ENCODE peak calls at places on chromosome X, in nine cellular contexts. R, N, K, P, Q, B, A, Z and E are unnamed samples.

GRCh38 chrX:53287493-53288138 is 6.2 kb upstream of the IQSEC2 start:
- DNase-seq in N (no peak), B (peak; percentile 45), Q (no peak), K (peak; percentile 75), R (no peak), Z (peak; percentile 37), P (peak; percentile 18), A (no peak), E (peak; percentile 77)

GRCh38 chrX:41449615-41450014 is 2.5 kb downstream of the NYX start:
- DNase-seq in A (no peak), Q (no peak), N (no peak), B (no peak), P (peak; percentile 59), Z (no peak), R (no peak), K (no peak), E (no peak)

GRCh38 chrX:139881130-139881529 is 51.7 kb downstream of the ATP11C start:
- DNase-seq in Q (no peak), R (no peak), K (no peak), P (no peak), N (no peak), B (no peak), Z (no peak), A (no peak), E (no peak)

GRCh38 chrX:13334491-13334890 is 14.6 kb upstream of the ATXN3L start:
- DNase-seq in R (no peak), N (no peak), A (no peak), P (no peak), Z (no peak), B (peak; percentile 53), K (no peak), Q (no peak), E (no peak)

GRCh38 chrX:28586891-28587635 is at the start of gene IL1RAPL1:
- DNase-seq in R (peak; percentile 42), B (no peak), A (no peak), P (no peak), N (no peak), K (no peak), Q (peak; percentile 5), Z (no peak), E (no peak)

GRCh38 chrX:17549005-17549685 is 174.1 kb downstream of the NHS start:
- DNase-seq in K (no peak), A (no peak), Q (no peak), B (no peak), N (no peak), P (no peak), R (peak; percentile 23), Z (no peak), E (no peak)

GRCh38 chrX:54076903-54077302 is 32.6 kb upstream of the PHF8 start:
- DNase-seq in P (no peak), Q (no peak), Z (no peak), N (no peak), R (no peak), B (peak; percentile 80), K (no peak), A (no peak), E (no peak)

GRCh38 chrX:23908219-23909003 is 605 bp downstream of the CXorf58 start:
- DNase-seq in P (peak; percentile 61), N (no peak), A (no peak), K (no peak), B (no peak), Q (no peak), R (no peak), Z (no peak), E (no peak)

GRCh38 chrX:140661657-140662056 is 47.9 kb upstream of the LINC00632 start:
- DNase-seq in Z (no peak), K (no peak), B (no peak), R (no peak), N (no peak), A (no peak), Q (no peak), P (no peak), E (no peak)

GRCh38 chrX:39626749-39627148 is 471.0 kb downstream of the BCOR start:
- DNase-seq in R (no peak), Q (no peak), N (no peak), B (no peak), P (no peak), Z (no peak), K (no peak), A (no peak), E (no peak)

GRCh38 chrX:136789856-136790255 is 9.1 kb upstream of the ARHGEF6 start:
- DNase-seq in N (no peak), K (no peak), R (no peak), A (no peak), P (no peak), B (peak; percentile 63), Z (no peak), Q (no peak), E (no peak)

GRCh38 chrX:30489323-30489722 is 88.2 kb downstream of the TASL start:
- DNase-seq in N (no peak), P (no peak), Q (peak; percentile 9), K (no peak), R (peak; percentile 6), A (no peak), B (no peak), Z (no peak), E (no peak)

GRCh38 chrX:49228185-49228584 is 5.0 kb downstream of the CACNA1F start:
- DNase-seq in Q (no peak), Z (no peak), A (no peak), P (no peak), K (no peak), R (no peak), N (no peak), B (no peak), E (no peak)

GRCh38 chrX:48753708-48754107 is 7.8 kb upstream of the GLOD5 start:
- DNase-seq in P (no peak), N (no peak), R (no peak), Z (no peak), A (no peak), B (peak; percentile 37), Q (no peak), K (no peak), E (no peak)

GRCh38 chrX:113929004-113929403 is 654.9 kb upstream of the HTR2C start:
- DNase-seq in N (no peak), P (peak; percentile 7), Z (no peak), R (peak; percentile 91), A (peak; percentile 50), K (no peak), Q (peak; percentile 3), B (peak; percentile 72), E (no peak)

GRCh38 chrX:87299563-87300160 is 217.9 kb upstream of the KLHL4 start:
- DNase-seq in Z (no peak), B (no peak), R (peak; percentile 19), Q (no peak), P (peak; percentile 16), K (no peak), A (no peak), N (no peak), E (no peak)
- TF ChIP-seq CTCF in Z (peak; percentile 25), B (peak; percentile 64), R (peak; percentile 74), Q (peak; percentile 54), P (peak; percentile 75), K (no peak), A (no peak), N (peak; percentile 42), E (no peak)

GRCh38 chrX:154140742-154141141 is 3.3 kb upstream of the OPN1LW start:
- DNase-seq in Q (no peak), B (no peak), N (no peak), K (no peak), A (no peak), R (no peak), P (no peak), Z (no peak), E (no peak)
- H3K9me3 ChIP-seq in Q (no peaks in the 10 kb centered on the region), B (no peaks in the 10 kb centered on the region), N (no peaks in the 10 kb centered on the region), K (no peaks in the 10 kb centered on the region), A (no peaks in the 10 kb centered on the region), R (no peaks in the 10 kb centered on the region), P (no peaks in the 10 kb centered on the region), Z (no peaks in the 10 kb centered on the region), E (no peaks in the 10 kb centered on the region)

DNA sequence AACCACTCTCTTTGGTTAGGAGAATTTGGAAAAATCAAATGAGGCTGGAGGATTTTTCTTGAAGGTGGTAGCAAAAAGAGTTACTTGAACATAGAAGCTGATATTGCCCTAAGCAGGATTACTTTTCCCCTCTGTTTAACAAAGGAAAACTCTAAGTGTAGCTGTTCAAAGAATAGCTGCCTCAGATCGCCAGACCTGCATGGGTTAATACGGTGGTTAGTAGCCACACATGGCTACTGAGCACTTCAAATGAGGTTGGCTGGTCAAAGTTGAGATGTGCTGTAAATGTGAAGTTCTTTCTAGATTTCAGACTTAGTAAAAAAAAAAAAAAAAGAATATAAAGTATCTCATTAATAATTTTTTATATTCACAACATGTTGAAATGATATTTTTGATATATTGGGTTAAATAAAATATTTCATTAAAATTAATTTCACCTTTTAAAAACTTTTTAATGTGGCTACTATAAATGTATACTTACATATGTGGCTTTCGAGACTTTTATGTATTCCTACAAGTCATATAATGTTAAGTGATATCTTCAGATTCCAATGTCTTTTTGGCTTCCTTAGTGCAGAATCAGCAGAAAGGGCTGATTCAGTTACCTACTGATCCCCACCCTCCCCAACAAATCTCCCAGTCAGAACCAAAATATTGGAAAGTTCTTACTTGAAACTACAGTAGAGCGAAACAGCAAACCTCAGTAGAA is 3.3 kb upstream of the RPS6KA3 start:
- DNase-seq in K (no peak), A (no peak), Z (no peak), R (no peak), P (no peak), B (no peak), N (no peak), Q (no peak), E (no peak)
- TF ChIP-seq CTCF in K (no peak), A (no peak), Z (no peak), R (no peak), P (no peak), B (no peak), N (no peak), Q (no peak), E (no peak)

GRCh38 chrX:45200741-45201234 is at the start of gene DIPK2B:
- DNase-seq in Q (no peak), Z (no peak), K (no peak), B (no peak), R (no peak), P (no peak), N (no peak), A (no peak), E (no peak)

GRCh38 chrX:45198301-45198700 is 2.4 kb downstream of the DIPK2B start:
- DNase-seq in P (no peak), R (no peak), Z (no peak), Q (no peak), K (no peak), A (no peak), B (no peak), N (no peak), E (no peak)

GRCh38 chrX:45198706-45199105 is 2.0 kb downstream of the DIPK2B start:
- DNase-seq in B (no peak), P (no peak), R (no peak), Z (no peak), N (no peak), Q (no peak), K (no peak), A (no peak), E (no peak)

GRCh38 chrX:45191820-45192409 is 8.8 kb downstream of the DIPK2B start:
- DNase-seq in Z (no peak), Q (no peak), A (no peak), B (no peak), P (no peak), N (no peak), K (no peak), R (no peak), E (no peak)

DNA sequence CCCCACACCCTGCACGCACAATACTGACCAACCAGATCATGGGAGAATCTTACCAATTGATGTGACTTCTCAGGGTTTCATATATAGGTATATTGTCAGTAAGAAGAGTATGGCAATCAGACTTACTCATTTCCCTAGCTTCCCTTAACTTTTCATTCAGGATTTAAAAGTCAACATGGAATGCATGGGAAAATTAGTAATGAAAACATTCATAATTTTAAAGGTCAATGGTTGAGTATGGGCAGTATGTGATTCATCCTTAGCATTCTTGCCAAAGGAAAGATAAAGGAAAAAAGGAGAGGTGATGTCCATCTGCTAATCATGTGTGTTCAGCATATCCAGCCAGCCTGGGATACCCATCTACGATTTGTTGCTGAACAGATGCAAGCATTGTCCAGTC is 4.0 kb downstream of the DIPK2B start:
- DNase-seq in K (no peak), A (no peak), Q (no peak), N (no peak), P (no peak), B (no peak), R (no peak), Z (no peak), E (no peak)
- H3K9me3 ChIP-seq in K (no peaks in the 10 kb centered on the region), A (no peaks in the 10 kb centered on the region), Q (no peaks in the 10 kb centered on the region), N (no peaks in the 10 kb centered on the region), P (no peaks in the 10 kb centered on the region), B (no peaks in the 10 kb centered on the region), R (no peaks in the 10 kb centered on the region), Z (no peaks in the 10 kb centered on the region), E (no peaks in the 10 kb centered on the region)